ENCODE peak calls at places on chromosome 19, in seven cellular contexts. Q, D, K, I, J, E and O are unnamed samples.

GRCh38 chr19:55146078-55146647 is 2.8 kb downstream of the TNNT1 start:
- DNase-seq in Q (no peak), J (no peak), D (peak), I (no peak), K (no peak), E (no peak), O (no peak)

GRCh38 chr19:8593931-8594330 is 16.6 kb downstream of the ADAMTS10 start:
- DNase-seq in E (no peak), J (no peak), I (no peak), K (no peak), D (no peak), Q (no peak), O (no peak)

GRCh38 chr19:32688315-32688714 is 3.3 kb upstream of the NUDT19 start:
- DNase-seq in E (no peak), Q (no peak), J (no peak), D (no peak), K (no peak), I (no peak), O (no peak)

GRCh38 chr19:41548954-41549688 is 26.8 kb upstream of the CEACAM21 start:
- DNase-seq in D (no peak), I (no peak), Q (no peak), K (no peak), J (no peak), E (no peak), O (no peak)

GRCh38 chr19:32817913-32818476 is 51.6 kb downstream of the SLC7A9 start:
- DNase-seq in Q (no peak), J (no peak), I (no peak), E (no peak), D (no peak), K (no peak), O (no peak)

GRCh38 chr19:52492991-52493470 is 34.4 kb upstream of the ZNF808 start:
- DNase-seq in I (no peak), Q (no peak), D (no peak), J (no peak), K (peak), E (peak), O (no peak)

GRCh38 chr19:45455707-45456499 is 11.9 kb upstream of the FOSB start:
- DNase-seq in Q (no peak), I (peak), E (peak), D (peak), K (peak), J (peak), O (peak)

GRCh38 chr19:33085570-33086128 is 4.7 kb downstream of the GPATCH1 start:
- DNase-seq in K (no peak), I (no peak), D (no peak), E (no peak), Q (no peak), J (no peak), O (no peak)

GRCh38 chr19:31289381-31289880 is 59.8 kb downstream of the TSHZ3 start:
- DNase-seq in J (no peak), D (no peak), E (no peak), K (no peak), Q (no peak), I (no peak), O (peak)

GRCh38 chr19:31214997-31215396 is 134.2 kb downstream of the TSHZ3 start:
- DNase-seq in E (no peak), I (no peak), Q (no peak), D (no peak), J (no peak), K (no peak), O (no peak)

GRCh38 chr19:35142531-35143230 is 374 bp upstream of the FXYD7 start:
- DNase-seq in E (peak), I (no peak), J (no peak), D (no peak), K (no peak), Q (no peak), O (peak)

GRCh38 chr19:47813304-47813994 is 8.3 kb upstream of the CRX start:
- DNase-seq in K (peak), J (peak), I (peak), D (peak), Q (no peak), E (peak), O (peak)

GRCh38 chr19:919157-920050 is 2.3 kb downstream of the KISS1R start:
- DNase-seq in K (peak), Q (no peak), J (no peak), I (no peak), E (no peak), D (no peak), O (peak)

GRCh38 chr19:31749231-31749630 is 400.0 kb upstream of the TSHZ3 start:
- DNase-seq in E (no peak), K (no peak), J (no peak), D (no peak), Q (no peak), I (no peak), O (no peak)

GRCh38 chr19:46955114-46955812 is 64.4 kb upstream of the NPAS1 start:
- DNase-seq in D (no peak), J (no peak), I (no peak), E (no peak), K (no peak), Q (no peak), O (no peak)

GRCh38 chr19:39970424-39970673 is 616 bp upstream of the PSMC4 start:
- DNase-seq in Q (no peak), E (no peak), I (peak), J (no peak), D (peak), K (no peak), O (no peak)

GRCh38 chr19:42512743-42513304 is 15.5 kb downstream of the CEACAM1 start:
- DNase-seq in Q (no peak), K (no peak), E (no peak), I (no peak), D (no peak), J (no peak), O (no peak)

GRCh38 chr19:34274827-34275625 is 20.7 kb downstream of the GARRE1 start:
- DNase-seq in J (no peak), D (peak), E (no peak), K (no peak), I (no peak), Q (no peak), O (no peak)

GRCh38 chr19:32273483-32273882 is 71.9 kb upstream of the ZNF507 start:
- DNase-seq in Q (no peak), E (no peak), I (no peak), K (no peak), D (no peak), J (no peak), O (no peak)

GRCh38 chr19:29538651-29539050 is 12.9 kb downstream of the VSTM2B start:
- DNase-seq in D (no peak), E (no peak), J (peak), I (no peak), K (no peak), Q (no peak), O (no peak)

GRCh38 chr19:19457691-19458090 is 52.2 kb downstream of the GATAD2A start:
- DNase-seq in J (no peak), K (no peak), Q (no peak), I (no peak), E (no peak), D (no peak), O (peak)

GRCh38 chr19:43719378-43719868 is 3.5 kb downstream of the IRGC start:
- DNase-seq in E (no peak), J (no peak), D (no peak), Q (no peak), K (no peak), I (no peak), O (no peak)

GRCh38 chr19:39795001-39795400 is 16.3 kb downstream of the LEUTX start:
- DNase-seq in E (no peak), J (no peak), Q (no peak), D (no peak), K (no peak), I (no peak), O (no peak)

GRCh38 chr19:58279042-58279924 is 528 bp downstream of the ZNF8 start:
- DNase-seq in I (peak), Q (peak), J (peak), E (peak), D (peak), K (peak), O (no peak)

GRCh38 chr19:16896098-16896912 is 7.5 kb downstream of the F2RL3 start:
- DNase-seq in J (no peak), K (no peak), I (no peak), E (no peak), Q (no peak), D (no peak), O (peak)

GRCh38 chr19:54316746-54317107 is 3.8 kb upstream of the LILRA5 start:
- DNase-seq in J (no peak), E (peak), I (no peak), K (no peak), Q (no peak), D (no peak), O (peak)

GRCh38 chr19:52991021-52991420 is 22.7 kb upstream of the ERVV-1 start:
- DNase-seq in D (no peak), Q (no peak), E (no peak), I (no peak), J (no peak), K (no peak), O (no peak)

GRCh38 chr19:4682417-4683200 is 12.5 kb upstream of the MYDGF start:
- DNase-seq in D (no peak), Q (no peak), E (no peak), K (no peak), I (no peak), J (no peak), O (no peak)

GRCh38 chr19:35842666-35843272 is 9.5 kb downstream of the NPHS1 start:
- DNase-seq in D (no peak), J (no peak), K (no peak), Q (no peak), E (no peak), I (no peak), O (no peak)

GRCh38 chr19:42281175-42282035 is 12.4 kb downstream of the CIC start:
- DNase-seq in K (peak), Q (no peak), E (peak), D (peak), I (peak), J (no peak), O (peak)

GRCh38 chr19:55178781-55179569 is 1.1 kb downstream of the SYT5 start:
- DNase-seq in D (peak), I (no peak), J (no peak), Q (no peak), E (peak), K (peak), O (peak)

GRCh38 chr19:56838930-56839664 is 1.4 kb downstream of the PEG3 start:
- DNase-seq in I (peak), J (peak), Q (peak), D (no peak), E (peak), K (peak), O (peak)

GRCh38 chr19:14616310-14616870 is 33.5 kb downstream of the CLEC17A start:
- DNase-seq in E (peak), Q (no peak), I (no peak), K (no peak), D (no peak), J (no peak), O (no peak)

GRCh38 chr19:45768644-45769053 is 403 bp downstream of the SIX5 start:
- DNase-seq in J (no peak), Q (no peak), D (peak), K (peak), I (peak), E (peak), O (peak)

GRCh38 chr19:38402967-38403674 is at the start of gene FAM98C:
- DNase-seq in D (peak), J (peak), K (peak), Q (peak), I (peak), E (peak), O (peak)

GRCh38 chr19:43636121-43636683 is 3.4 kb downstream of the CADM4 start:
- DNase-seq in D (peak), Q (no peak), I (no peak), E (peak), J (no peak), K (no peak), O (no peak)

GRCh38 chr19:54424201-54424600 is 8.9 kb downstream of the TTYH1 start:
- DNase-seq in E (no peak), Q (no peak), K (no peak), D (no peak), I (no peak), J (no peak), O (no peak)

GRCh38 chr19:5070922-5071321 is 102.0 kb downstream of the KDM4B start:
- DNase-seq in E (no peak), K (no peak), Q (no peak), J (no peak), I (no peak), D (no peak), O (no peak)

GRCh38 chr19:7654401-7654800 is 14.4 kb upstream of the RETN start:
- DNase-seq in D (no peak), Q (no peak), E (no peak), I (no peak), K (no peak), J (no peak), O (no peak)

GRCh38 chr19:21612403-21612872 is 107.0 kb downstream of the ZNF429 start:
- DNase-seq in Q (no peak), J (no peak), E (no peak), D (no peak), K (no peak), I (no peak), O (no peak)
- TF ChIP-seq POLR2A in Q (no peak), J (no peak), E (no peak), D (no peak), K (no peak), I (no peak), O (no peak)

GRCh38 chr19:17966115-17966455 is 822 bp upstream of the KCNN1 start:
- DNase-seq in I (no peak), D (no peak), Q (no peak), E (no peak), K (no peak), J (no peak), O (no peak)
- TF ChIP-seq POLR2A in I (no peak), D (no peak), Q (no peak), E (no peak), K (no peak), J (no peak), O (no peak)

GRCh38 chr19:10499550-10500246 is 3.5 kb downstream of the KEAP1 start:
- DNase-seq in K (no peak), D (no peak), Q (no peak), E (no peak), J (no peak), I (no peak), O (no peak)

GRCh38 chr19:10500247-10500592 is 2.9 kb downstream of the KEAP1 start:
- DNase-seq in Q (no peak), K (no peak), D (no peak), J (no peak), E (no peak), I (no peak), O (no peak)

GRCh38 chr19:10503002-10503789 is at the start of gene KEAP1:
- DNase-seq in I (no peak), Q (no peak), K (peak), D (no peak), E (peak), J (no peak), O (no peak)

GRCh38 chr19:10501971-10502523 is 1.1 kb downstream of the KEAP1 start:
- DNase-seq in K (peak), E (peak), I (no peak), J (peak), Q (no peak), D (peak), O (peak)

DNA sequence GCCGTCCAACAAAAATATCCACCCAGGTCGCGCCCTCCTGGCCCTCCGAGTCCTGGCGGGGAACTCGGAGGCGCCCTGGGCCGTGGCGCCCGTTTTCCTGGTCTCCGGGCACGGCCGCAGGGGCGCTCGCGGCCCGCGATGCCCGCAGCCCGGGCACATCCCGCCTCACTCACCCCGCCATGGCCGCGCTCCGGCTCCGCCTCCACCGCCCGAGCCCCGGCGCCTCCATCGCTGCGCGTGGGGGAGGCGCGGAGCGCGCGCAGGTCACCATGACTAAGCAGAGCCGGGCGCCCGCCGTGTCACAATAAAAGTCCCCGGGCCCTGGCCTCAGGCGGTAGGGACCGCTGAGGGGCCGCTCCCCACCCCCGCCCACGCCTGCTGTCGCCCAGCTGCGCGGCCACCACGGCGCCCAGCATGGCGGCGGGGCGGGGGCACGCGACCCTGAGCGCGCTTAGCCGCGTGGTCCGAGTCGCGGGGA is 593 bp downstream of the KEAP1 start:
- DNase-seq in E (peak), D (peak), J (peak), K (peak), I (peak), Q (peak), O (peak)
- TF ChIP-seq POLR2A in E (peak), D (peak), J (no peak), K (peak), I (peak), Q (peak), O (peak)

GRCh38 chr19:2543463-2544442 is 67.8 kb downstream of the GADD45B start:
- DNase-seq in K (peak), Q (peak), J (peak), I (peak), E (peak), D (peak), O (peak)
- TF ChIP-seq POLR2A in K (peak), Q (peak), J (no peak), I (no peak), E (peak), D (peak), O (no peak)

GRCh38 chr19:11813801-11814706 is at the start of gene ZNF440:
- DNase-seq in J (peak), D (peak), Q (peak), K (peak), I (peak), E (peak), O (peak)
- TF ChIP-seq POLR2A in J (peak), D (peak), Q (peak), K (peak), I (peak), E (peak), O (peak)

DNA sequence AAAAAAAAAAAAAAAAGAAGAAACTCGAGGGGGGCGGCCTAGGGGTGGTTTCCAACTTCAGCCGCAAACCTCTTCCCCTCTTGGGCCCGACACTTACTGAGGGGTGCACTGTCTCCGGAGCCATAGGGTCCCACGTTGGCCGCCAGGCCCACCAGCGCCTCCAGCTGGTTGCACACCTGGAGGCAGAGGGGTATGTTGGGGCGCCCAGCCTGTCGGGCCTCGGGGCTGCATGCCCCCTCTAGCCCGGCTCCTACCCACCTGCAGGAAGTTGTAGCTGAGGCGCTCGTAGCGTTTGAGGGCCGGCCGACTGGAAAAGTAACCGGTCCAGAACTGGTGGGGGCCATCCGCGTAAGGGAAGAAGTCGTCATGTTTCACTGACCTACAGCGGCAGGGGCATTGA is 8.6 kb downstream of the MAN2B1 start:
- DNase-seq in E (no peak), D (no peak), Q (no peak), I (no peak), K (no peak), J (no peak), O (no peak)
- TF ChIP-seq POLR2A in E (no peak), D (no peak), Q (no peak), I (no peak), K (no peak), J (no peak), O (no peak)

GRCh38 chr19:48868196-48868886 is at the start of gene PLEKHA4:
- DNase-seq in D (no peak), K (peak), I (no peak), Q (no peak), E (peak), J (no peak), O (no peak)
- TF ChIP-seq POLR2A in D (no peak), K (peak), I (no peak), Q (no peak), E (no peak), J (no peak), O (no peak)